ENCODE peak calls at places on chromosomes 4 and X, in five cellular contexts. O is stimulated activated CD4-positive, alpha-beta T cell treated with anti-CD3 and anti-CD28 coated beads, TNF-alpha, amount 100 ng/mL, for 1 hour; Z is tibial artery; U is ACHN; H is fibroblast of lung. J is an unnamed sample.

GRCh38 chrX:74523224-74523623 is 91.2 kb downstream of the RLIM start:
- DNase-seq in O (no peak), U (no peak), H (peak; percentile 12), Z (no peak), J (no peak)

GRCh38 chrX:150547511-150548115 is 20.8 kb upstream of the MTM1 start:
- DNase-seq in H (peak; percentile 45), U (peak; percentile 44), Z (peak; percentile 89), O (no peak), J (no peak)

GRCh38 chrX:3026074-3026588 is 15.1 kb upstream of the ARSF start:
- DNase-seq in O (no peak), U (no peak), H (no peak), Z (no peak), J (peak; percentile 19)

GRCh38 chr4:99800332-99801004 is 16.2 kb upstream of the DAPP1 start:
- DNase-seq in U (no peak), H (no peak), Z (no peak), O (no peak), J (no peak)

GRCh38 chrX:77595848-77596247 is 148.7 kb downstream of the FGF16 start:
- DNase-seq in O (no peak), H (peak; percentile 1), U (no peak), Z (no peak), J (no peak)

GRCh38 chrX:15815779-15816452 is 25.6 kb downstream of the ZRSR2 start:
- DNase-seq in Z (no peak), U (peak; percentile 9), O (no peak), H (peak; percentile 33), J (no peak)

GRCh38 chr4:147361726-147362125 is 119.2 kb upstream of the EDNRA start:
- DNase-seq in H (peak; percentile 98), U (no peak), O (no peak), Z (peak; percentile 70), J (no peak)

GRCh38 chrX:139892512-139892911 is 40.3 kb downstream of the ATP11C start:
- DNase-seq in Z (no peak), O (no peak), H (no peak), U (no peak), J (no peak)

GRCh38 chr4:20395160-20395773 is 143.6 kb downstream of the SLIT2 start:
- DNase-seq in O (no peak), H (peak; percentile 45), Z (no peak), U (peak; percentile 62), J (no peak)

GRCh38 chr4:566035-566434 is 10.1 kb downstream of the TMEM271 start:
- DNase-seq in U (no peak), Z (no peak), H (no peak), O (no peak), J (no peak)

GRCh38 chr4:22895482-22895881 is 202.7 kb downstream of the GBA3 start:
- DNase-seq in Z (no peak), U (no peak), O (no peak), H (no peak), J (no peak)

GRCh38 chrX:64192673-64193072 is 12.8 kb downstream of the AMER1 start:
- DNase-seq in U (no peak), H (no peak), Z (no peak), O (no peak), J (no peak)

GRCh38 chrX:73478961-73479360 is 32.1 kb downstream of the CDX4 start:
- DNase-seq in H (no peak), O (no peak), U (peak; percentile 4), Z (no peak), J (no peak)

GRCh38 chr4:88696620-88697019 is 1.0 kb downstream of the NAP1L5 start:
- DNase-seq in O (no peak), U (no peak), H (peak; percentile 51), Z (no peak), J (no peak)

GRCh38 chr4:82223715-82224114 is 150.1 kb downstream of the HNRNPD start:
- DNase-seq in H (no peak), U (no peak), O (no peak), Z (peak; percentile 63), J (no peak)

GRCh38 chr4:83093060-83093640 is 21.4 kb downstream of the PLAC8 start:
- DNase-seq in O (no peak), U (no peak), H (no peak), Z (no peak), J (no peak)

GRCh38 chrX:36218801-36219200 is 299.3 kb downstream of the CFAP47 start:
- DNase-seq in U (no peak), O (no peak), Z (no peak), H (no peak), J (no peak)

GRCh38 chr4:37453361-37454262 is 209.1 kb downstream of the NWD2 start:
- DNase-seq in O (peak; percentile 34), Z (peak; percentile 64), U (peak; percentile 42), H (peak; percentile 17), J (peak; percentile 0)

GRCh38 chr4:148998719-148999118 is 556.5 kb upstream of the NR3C2 start:
- DNase-seq in U (peak; percentile 27), Z (no peak), O (no peak), H (peak; percentile 24), J (no peak)

GRCh38 chr4:140078366-140078765 is 75.6 kb downstream of the MAML3 start:
- DNase-seq in H (no peak), U (no peak), Z (no peak), O (no peak), J (peak; percentile 76)

GRCh38 chr4:154030747-154031146 is 241.9 kb upstream of the SFRP2 start:
- DNase-seq in Z (no peak), H (no peak), O (no peak), U (no peak), J (no peak)

GRCh38 chr4:98605216-98605615 is 53.2 kb downstream of the TSPAN5 start:
- DNase-seq in U (peak; percentile 12), H (no peak), O (no peak), Z (no peak), J (no peak)

GRCh38 chrX:39613508-39613921 is 484.2 kb downstream of the BCOR start:
- DNase-seq in H (no peak), O (peak; percentile 3), Z (no peak), U (peak; percentile 14), J (peak; percentile 91)

GRCh38 chrX:102746134-102746584 is 25.6 kb downstream of the GPRASP3 start:
- DNase-seq in U (peak; percentile 27), H (peak; percentile 10), Z (peak; percentile 62), O (no peak), J (no peak)

GRCh38 chr4:153785830-153786721 is 2.8 kb downstream of the SFRP2 start:
- DNase-seq in H (peak; percentile 55), Z (no peak), U (peak; percentile 32), O (no peak), J (peak; percentile 10)

GRCh38 chrX:19673334-19674040 is 158.2 kb upstream of the MAP3K15 start:
- DNase-seq in Z (peak; percentile 65), O (no peak), U (peak; percentile 80), H (peak; percentile 92), J (peak; percentile 2)

GRCh38 chr4:138562544-138562961 is 320.4 kb upstream of the SLC7A11 start:
- DNase-seq in O (no peak), U (no peak), Z (no peak), H (peak; percentile 81), J (no peak)

GRCh38 chrX:105837227-105837626 is 14.9 kb downstream of the NRK start:
- DNase-seq in H (peak; percentile 95), U (peak; percentile 79), Z (peak; percentile 79), O (no peak), J (no peak)

GRCh38 chr4:184983660-184984356 is 34.5 kb upstream of the HELT start:
- DNase-seq in H (peak; percentile 38), U (peak; percentile 75), Z (no peak), O (peak; percentile 48), J (peak; percentile 58)

GRCh38 chr4:185709802-185710486 is 102.0 kb downstream of the SORBS2 start:
- DNase-seq in Z (no peak), H (peak; percentile 18), O (no peak), U (no peak), J (no peak)

GRCh38 chr4:119238068-119238722 is 25.7 kb downstream of the USP53 start:
- DNase-seq in Z (no peak), U (no peak), H (no peak), O (no peak), J (no peak)

GRCh38 chr4:54172156-54172555 is 56.9 kb upstream of the PDGFRA start:
- DNase-seq in U (no peak), H (no peak), O (no peak), Z (no peak), J (no peak)

GRCh38 chr4:169315530-169316306 is 45.0 kb upstream of the SH3RF1 start:
- DNase-seq in H (peak; percentile 70), Z (no peak), O (no peak), U (no peak), J (peak; percentile 14)

GRCh38 chrX:19886888-19887531 is 390 bp downstream of the SH3KBP1 start:
- DNase-seq in U (peak; percentile 15), H (no peak), Z (peak; percentile 62), O (no peak), J (no peak)

GRCh38 chr4:169723207-169723606 is 34.5 kb downstream of the HPF1 start:
- DNase-seq in Z (no peak), H (peak; percentile 40), O (no peak), U (peak; percentile 30), J (no peak)

GRCh38 chr4:18294846-18295245 is 273.3 kb upstream of the LCORL start:
- DNase-seq in U (no peak), O (no peak), Z (no peak), H (no peak), J (no peak)

GRCh38 chrX:71627588-71628404 is 9.5 kb upstream of the CXCR3 start:
- DNase-seq in H (no peak), U (no peak), Z (no peak), O (no peak), J (no peak)

GRCh38 chrX:153639177-153640044 is 7.6 kb upstream of the DUSP9 start:
- DNase-seq in Z (no peak), O (no peak), H (no peak), U (no peak), J (no peak)

GRCh38 chr4:143558823-143559756 is 45.6 kb downstream of the SMARCA5 start:
- DNase-seq in O (peak; percentile 42), Z (peak; percentile 79), H (peak; percentile 66), U (peak; percentile 69), J (peak; percentile 74)

GRCh38 chrX:140715787-140716186 is 6.2 kb downstream of the LINC00632 start:
- DNase-seq in Z (no peak), U (no peak), O (no peak), H (peak; percentile 84), J (no peak)

J was measured in NCI-H2171 treated with DMSO at 0.1 percent for 48 hours.